ENCODE peak calls at places on chromosomes 2 and 18, in four cellular contexts. E is K562, Y is HCT116, O is Panc1. U is an unnamed sample.

GRCh38 chr2:183592271-183592670 is 468.0 kb downstream of the NUP35 start:
- DNase-seq in E (no peak), Y (no peak), O (no peak), U (no peak)

GRCh38 chr2:144357623-144358400 is 162.1 kb downstream of the ZEB2 start:
- DNase-seq in Y (peak), O (peak), E (peak), U (peak)

GRCh38 chr2:218607436-218608115 is at the start of gene PLCD4:
- DNase-seq in E (no peak), Y (no peak), O (no peak), U (no peak)

GRCh38 chr2:219250044-219250781 is 2.8 kb upstream of the TUBA4B start:
- DNase-seq in O (no peak), E (no peak), Y (no peak), U (no peak)

GRCh38 chr18:41938445-41938844 is 16.6 kb upstream of the PIK3C3 start:
- DNase-seq in E (no peak), O (no peak), Y (no peak), U (no peak)

GRCh38 chr2:149087751-149088150 is 49.3 kb downstream of the LYPD6B start:
- DNase-seq in Y (no peak), O (no peak), E (no peak), U (no peak)

GRCh38 chr2:33129261-33129660 is 182.5 kb downstream of the LTBP1 start:
- DNase-seq in E (no peak), Y (no peak), O (no peak), U (no peak)

GRCh38 chr18:36889316-36889715 is 60.4 kb downstream of the KIAA1328 start:
- DNase-seq in E (no peak), O (no peak), Y (no peak), U (no peak)

GRCh38 chr2:120763516-120763915 is 27.8 kb downstream of the GLI2 start:
- DNase-seq in Y (no peak), O (no peak), E (no peak), U (no peak)

GRCh38 chr2:12300927-12301326 is 415.8 kb upstream of the TRIB2 start:
- DNase-seq in O (no peak), E (no peak), Y (no peak), U (no peak)

GRCh38 chr2:102975996-102976636 is 214.3 kb downstream of the TMEM182 start:
- DNase-seq in Y (peak), E (peak), O (peak), U (peak)

GRCh38 chr2:217852812-217853211 is 150.0 kb downstream of the TNS1 start:
- DNase-seq in O (no peak), Y (no peak), E (no peak), U (no peak)

GRCh38 chr2:202016579-202017227 is 17.0 kb upstream of the FZD7 start:
- DNase-seq in E (no peak), O (no peak), Y (no peak), U (no peak)

GRCh38 chr2:8543065-8543411 is 138.8 kb upstream of the ID2 start:
- DNase-seq in E (no peak), Y (no peak), O (no peak), U (no peak)

GRCh38 chr2:74205113-74205512 is 6.7 kb downstream of the MTHFD2 start:
- DNase-seq in Y (no peak), E (no peak), O (no peak), U (no peak)

GRCh38 chr18:48412339-48412929 is 3.3 kb upstream of the ZBTB7C start:
- DNase-seq in E (peak), Y (peak), O (peak), U (peak)

GRCh38 chr2:19195681-19196080 is 162.7 kb downstream of the OSR1 start:
- DNase-seq in E (no peak), O (no peak), Y (no peak), U (no peak)

GRCh38 chr2:41151746-41152145 is 699.9 kb upstream of the SLC8A1 start:
- DNase-seq in Y (no peak), O (no peak), E (no peak), U (no peak)

GRCh38 chr18:74722237-74722636 is 124.6 kb downstream of the ZNF407 start:
- DNase-seq in Y (no peak), E (no peak), O (no peak), U (no peak)

GRCh38 chr2:3633089-3633981 is 24.7 kb upstream of the ALLC start:
- DNase-seq in O (no peak), E (no peak), Y (no peak), U (no peak)

GRCh38 chr2:3630631-3631030 is 27.4 kb upstream of the ALLC start:
- DNase-seq in E (no peak), Y (no peak), O (no peak), U (no peak)

GRCh38 chr2:3628800-3629199 is 29.2 kb upstream of the ALLC start:
- DNase-seq in Y (peak), O (no peak), E (peak), U (peak)

GRCh38 chr2:3631851-3632659 is 25.9 kb upstream of the ALLC start:
- DNase-seq in O (no peak), Y (no peak), E (no peak), U (no peak)

GRCh38 chr2:3631161-3631850 is 26.7 kb upstream of the ALLC start:
- DNase-seq in E (no peak), Y (no peak), O (no peak), U (no peak)
- TF ChIP-seq TCF7L2 in E (no peak), Y (no peak), O (no peak), U (no peak)

DNA sequence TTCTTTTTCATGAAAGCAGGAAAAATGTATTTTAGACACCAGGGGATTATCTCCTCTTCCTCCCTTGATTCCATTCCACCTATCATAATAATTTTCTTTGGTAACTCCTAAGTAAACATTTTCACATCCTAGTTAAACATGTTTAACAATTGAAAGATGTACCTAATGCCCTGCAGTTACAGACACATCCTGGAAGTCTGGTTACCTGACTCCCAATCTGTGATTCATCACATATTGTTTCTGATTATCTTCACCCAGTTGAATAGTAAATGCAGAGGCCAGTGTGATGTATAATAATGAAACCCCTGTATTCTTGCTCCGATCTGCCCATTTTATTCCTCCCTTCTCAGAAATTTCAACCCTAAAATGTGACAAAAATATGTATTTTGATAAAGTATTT is 1237.6 kb upstream of the LRRTM1 start:
- DNase-seq in E (no peak), O (no peak), Y (no peak), U (no peak)
- TF ChIP-seq TCF7L2 in E (no peak), O (no peak), Y (no peak), U (no peak)

DNA sequence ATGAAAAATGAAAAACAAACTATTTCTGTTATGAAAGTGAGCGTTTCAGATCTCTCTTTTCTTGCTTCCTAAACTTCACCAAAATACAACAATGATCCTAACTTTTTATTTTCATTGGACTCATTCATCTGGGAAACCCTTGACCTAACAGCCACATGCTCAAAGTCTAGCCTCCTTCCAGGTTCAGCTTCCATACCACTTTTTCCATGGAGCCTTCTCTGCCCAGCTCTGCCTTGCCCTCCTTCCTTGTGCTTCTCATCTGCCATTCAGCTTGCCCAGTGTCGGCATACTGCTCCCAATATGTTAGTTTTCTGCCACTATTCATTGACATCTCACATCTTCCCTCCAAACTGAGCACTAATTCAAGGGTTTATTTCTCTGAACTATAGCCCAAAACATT is 214.7 kb downstream of the RAD51AP2 start:
- DNase-seq in E (no peak), O (no peak), Y (no peak), U (no peak)
- TF ChIP-seq TCF7L2 in E (no peak), O (no peak), Y (no peak), U (no peak)

DNA sequence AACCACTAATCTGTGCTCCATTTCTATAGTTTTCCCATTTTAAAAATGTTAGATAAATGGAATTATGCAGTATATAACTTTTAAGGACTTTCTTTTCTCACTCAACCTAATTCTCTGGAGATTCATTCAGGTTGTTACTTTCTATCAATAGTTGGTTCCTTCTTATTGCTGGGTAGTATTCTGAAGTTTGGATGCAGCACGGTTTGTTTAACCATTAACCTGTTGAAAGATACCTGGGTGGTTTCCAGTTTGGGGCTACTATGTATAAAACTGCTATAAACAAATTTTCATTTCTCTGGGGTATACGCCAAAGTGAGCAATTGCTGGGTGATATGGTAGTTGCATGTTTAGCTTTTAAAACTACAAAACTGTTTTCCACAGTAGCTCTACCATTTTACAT is 39.1 kb upstream of the MAPRE2 start:
- DNase-seq in Y (no peak), E (no peak), O (no peak), U (no peak)
- TF ChIP-seq TCF7L2 in Y (no peak), E (no peak), O (no peak), U (no peak)

GRCh38 chr2:189585357-189585756 is 4.8 kb upstream of the SLC40A1 start:
- DNase-seq in O (no peak), E (no peak), Y (no peak), U (no peak)
- TF ChIP-seq TCF7L2 in O (no peak), E (no peak), Y (no peak), U (no peak)

GRCh38 chr2:9594361-9595063 is 36.3 kb downstream of the YWHAQ start:
- DNase-seq in E (no peak), Y (peak), O (no peak), U (peak)
- TF ChIP-seq TCF7L2 in E (no peak), Y (no peak), O (no peak), U (no peak)

U was measured in HepG2.